ENCODE peak calls at places on chromosomes 3 and 15, in six cellular contexts. One of them, this sample, is unnamed. For H3K4me1, the result is how much of the 10 kb centered on the place peaks cover.

GRCh38 chr15:95440712-95441111 is 889.8 kb upstream of the NR2F2 start:
- DNase-seq in H1: no peak
- DNase-seq in mesenchymal stem cell: no peak
- DNase-seq in neuronal stem cell: no peak
- DNase-seq in H9: no peak
- DNase-seq in IMR-90: peak
- DNase-seq in this sample: no peak

GRCh38 chr15:101477851-101478353 is 11.6 kb downstream of the PCSK6 start:
- DNase-seq in H9: no peak
- DNase-seq in mesenchymal stem cell: no peak
- DNase-seq in H1: no peak
- DNase-seq in IMR-90: no peak
- DNase-seq in neuronal stem cell: no peak
- DNase-seq in this sample: peak

GRCh38 chr3:12629560-12629959 is 34.4 kb downstream of the RAF1 start:
- DNase-seq in H9: no peak
- DNase-seq in IMR-90: peak
- DNase-seq in H1: no peak
- DNase-seq in neuronal stem cell: no peak
- DNase-seq in mesenchymal stem cell: peak
- DNase-seq in this sample: peak

GRCh38 chr15:39133201-39133600 is 447.7 kb upstream of the THBS1 start:
- DNase-seq in H1: no peak
- DNase-seq in neuronal stem cell: no peak
- DNase-seq in H9: no peak
- DNase-seq in IMR-90: peak
- DNase-seq in mesenchymal stem cell: peak
- DNase-seq in this sample: peak

GRCh38 chr3:167913218-167913902 is 177.8 kb downstream of the SERPINI1 start:
- DNase-seq in neuronal stem cell: no peak
- DNase-seq in H1: no peak
- DNase-seq in mesenchymal stem cell: peak
- DNase-seq in IMR-90: peak
- DNase-seq in H9: peak
- DNase-seq in this sample: peak

GRCh38 chr15:64426845-64427465 is 33.4 kb upstream of the ZNF609 start:
- DNase-seq in mesenchymal stem cell: peak
- DNase-seq in IMR-90: peak
- DNase-seq in H1: no peak
- DNase-seq in H9: no peak
- DNase-seq in neuronal stem cell: no peak
- DNase-seq in this sample: peak

GRCh38 chr3:128369881-128370642 is 96.6 kb downstream of the DNAJB8 start:
- DNase-seq in H9: no peak
- DNase-seq in H1: no peak
- DNase-seq in IMR-90: no peak
- DNase-seq in neuronal stem cell: no peak
- DNase-seq in mesenchymal stem cell: no peak
- DNase-seq in this sample: no peak

GRCh38 chr3:179234244-179234643 is 16.7 kb downstream of the KCNMB3 start:
- DNase-seq in IMR-90: peak
- DNase-seq in mesenchymal stem cell: peak
- DNase-seq in H9: no peak
- DNase-seq in H1: no peak
- DNase-seq in neuronal stem cell: no peak
- DNase-seq in this sample: no peak

GRCh38 chr3:81041331-81041730 is 720.1 kb downstream of the GBE1 start:
- DNase-seq in H9: no peak
- DNase-seq in H1: no peak
- DNase-seq in neuronal stem cell: no peak
- DNase-seq in mesenchymal stem cell: no peak
- DNase-seq in IMR-90: no peak
- DNase-seq in this sample: peak

GRCh38 chr3:196609343-196609775 is 30.1 kb upstream of the NRROS start:
- DNase-seq in mesenchymal stem cell: peak
- DNase-seq in neuronal stem cell: peak
- DNase-seq in H9: peak
- DNase-seq in H1: peak
- DNase-seq in IMR-90: peak
- DNase-seq in this sample: peak

GRCh38 chr3:37899101-37899707 is 37.5 kb downstream of the CTDSPL start:
- DNase-seq in neuronal stem cell: no peak
- DNase-seq in H1: no peak
- DNase-seq in H9: no peak
- DNase-seq in mesenchymal stem cell: no peak
- DNase-seq in IMR-90: no peak
- DNase-seq in this sample: no peak

GRCh38 chr15:81294501-81294850 is 29.5 kb downstream of the STARD5 start:
- DNase-seq in H1: no peak
- DNase-seq in H9: peak
- DNase-seq in neuronal stem cell: no peak
- DNase-seq in mesenchymal stem cell: no peak
- DNase-seq in IMR-90: no peak
- DNase-seq in this sample: no peak

GRCh38 chr3:20066848-20067617 is 26.8 kb downstream of the KAT2B start:
- DNase-seq in neuronal stem cell: no peak
- DNase-seq in H9: no peak
- DNase-seq in H1: no peak
- DNase-seq in mesenchymal stem cell: no peak
- DNase-seq in IMR-90: no peak
- DNase-seq in this sample: peak

GRCh38 chr3:70554170-70554569 is 241.7 kb upstream of the MDFIC2 start:
- DNase-seq in neuronal stem cell: no peak
- DNase-seq in H9: no peak
- DNase-seq in IMR-90: peak
- DNase-seq in mesenchymal stem cell: no peak
- DNase-seq in H1: no peak
- DNase-seq in this sample: no peak

GRCh38 chr15:47473857-47474256 is 243.4 kb upstream of the SEMA6D start:
- DNase-seq in IMR-90: no peak
- DNase-seq in H1: no peak
- DNase-seq in mesenchymal stem cell: no peak
- DNase-seq in H9: no peak
- DNase-seq in neuronal stem cell: no peak
- DNase-seq in this sample: no peak

GRCh38 chr15:74393423-74393822 is 26.0 kb upstream of the CYP11A1 start:
- DNase-seq in IMR-90: no peak
- DNase-seq in mesenchymal stem cell: no peak
- DNase-seq in neuronal stem cell: no peak
- DNase-seq in H9: no peak
- DNase-seq in H1: no peak
- DNase-seq in this sample: peak

GRCh38 chr3:56976666-56977560 is 83.6 kb upstream of the SPATA12 start:
- DNase-seq in neuronal stem cell: no peak
- DNase-seq in H1: no peak
- DNase-seq in IMR-90: peak
- DNase-seq in mesenchymal stem cell: peak
- DNase-seq in H9: no peak
- DNase-seq in this sample: no peak

GRCh38 chr3:139836656-139837464 is 98.1 kb upstream of the CLSTN2 start:
- DNase-seq in neuronal stem cell: no peak
- DNase-seq in H9: no peak
- DNase-seq in H1: no peak
- DNase-seq in mesenchymal stem cell: no peak
- DNase-seq in IMR-90: no peak
- DNase-seq in this sample: no peak

GRCh38 chr15:45198337-45199135 is 10.8 kb upstream of the SHF start:
- DNase-seq in H1: peak
- DNase-seq in mesenchymal stem cell: peak
- DNase-seq in neuronal stem cell: peak
- DNase-seq in H9: peak
- DNase-seq in IMR-90: peak
- DNase-seq in this sample: peak

GRCh38 chr15:36080759-36081158 is 498.7 kb upstream of the CDIN1 start:
- DNase-seq in neuronal stem cell: no peak
- DNase-seq in H9: no peak
- DNase-seq in mesenchymal stem cell: no peak
- DNase-seq in H1: no peak
- DNase-seq in IMR-90: no peak
- DNase-seq in this sample: peak
- H4K91ac ChIP-seq in neuronal stem cell: no peak
- H4K91ac ChIP-seq in H9: no peak
- H4K91ac ChIP-seq in mesenchymal stem cell: no peak
- H4K91ac ChIP-seq in H1: no peak
- H4K91ac ChIP-seq in IMR-90: no peak
- H4K91ac ChIP-seq in this sample: no peak

GRCh38 chr3:14231145-14231990 is 52.8 kb downstream of the LSM3 start:
- DNase-seq in neuronal stem cell: no peak
- DNase-seq in H1: no peak
- DNase-seq in H9: no peak
- DNase-seq in mesenchymal stem cell: no peak
- DNase-seq in IMR-90: no peak
- DNase-seq in this sample: no peak
- H3K4me1 ChIP-seq in neuronal stem cell: under half
- H3K4me1 ChIP-seq in H1: under half
- H3K4me1 ChIP-seq in H9: under half
- H3K4me1 ChIP-seq in mesenchymal stem cell: under half
- H3K4me1 ChIP-seq in IMR-90: under half
- H3K4me1 ChIP-seq in this sample: half or more

GRCh38 chr3:170809975-170810357 is 60.0 kb downstream of the RPL22L1 start:
- DNase-seq in IMR-90: peak
- DNase-seq in mesenchymal stem cell: peak
- DNase-seq in H9: no peak
- DNase-seq in H1: no peak
- DNase-seq in neuronal stem cell: no peak
- DNase-seq in this sample: no peak

GRCh38 chr3:170806141-170806540 is 63.9 kb downstream of the RPL22L1 start:
- DNase-seq in mesenchymal stem cell: no peak
- DNase-seq in H9: no peak
- DNase-seq in IMR-90: no peak
- DNase-seq in neuronal stem cell: no peak
- DNase-seq in H1: no peak
- DNase-seq in this sample: no peak

GRCh38 chr3:170809021-170809974 is 60.7 kb downstream of the RPL22L1 start:
- DNase-seq in H1: no peak
- DNase-seq in IMR-90: peak
- DNase-seq in H9: peak
- DNase-seq in mesenchymal stem cell: peak
- DNase-seq in neuronal stem cell: peak
- DNase-seq in this sample: peak

GRCh38 chr3:170806676-170807075 is 63.3 kb downstream of the RPL22L1 start:
- DNase-seq in H9: no peak
- DNase-seq in mesenchymal stem cell: no peak
- DNase-seq in H1: no peak
- DNase-seq in IMR-90: no peak
- DNase-seq in neuronal stem cell: no peak
- DNase-seq in this sample: no peak

DNA sequence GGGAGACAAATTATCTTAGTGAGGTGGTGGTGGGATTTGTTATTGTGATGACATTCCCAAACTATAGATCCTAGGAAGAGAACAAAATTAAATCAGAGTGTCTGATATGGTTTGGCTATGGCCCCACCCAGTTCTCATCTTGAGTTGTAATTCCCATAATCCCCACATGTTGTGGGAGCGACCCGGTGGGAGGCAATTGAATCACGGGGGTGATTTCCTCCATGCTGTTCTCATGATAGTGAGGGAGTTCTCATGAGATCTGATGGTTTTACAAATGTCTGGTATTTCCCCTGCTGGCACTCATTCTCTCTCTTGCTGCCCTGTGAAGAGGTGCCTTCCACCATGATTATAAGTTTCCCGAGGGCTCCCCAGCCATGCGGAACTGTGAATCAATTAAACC is 62.0 kb downstream of the RPL22L1 start:
- DNase-seq in neuronal stem cell: no peak
- DNase-seq in mesenchymal stem cell: no peak
- DNase-seq in H1: no peak
- DNase-seq in IMR-90: no peak
- DNase-seq in H9: no peak
- DNase-seq in this sample: no peak
- H4K91ac ChIP-seq in neuronal stem cell: no peak
- H4K91ac ChIP-seq in mesenchymal stem cell: peak
- H4K91ac ChIP-seq in H1: no peak
- H4K91ac ChIP-seq in IMR-90: peak
- H4K91ac ChIP-seq in H9: no peak
- H4K91ac ChIP-seq in this sample: no peak

GRCh38 chr3:13687409-13687989 is 138.6 kb downstream of the FBLN2 start:
- DNase-seq in IMR-90: no peak
- DNase-seq in neuronal stem cell: no peak
- DNase-seq in H9: no peak
- DNase-seq in mesenchymal stem cell: no peak
- DNase-seq in H1: no peak
- DNase-seq in this sample: no peak
- H3K4me1 ChIP-seq in IMR-90: under half
- H3K4me1 ChIP-seq in neuronal stem cell: under half
- H3K4me1 ChIP-seq in H9: under half
- H3K4me1 ChIP-seq in mesenchymal stem cell: under half
- H3K4me1 ChIP-seq in H1: under half
- H3K4me1 ChIP-seq in this sample: under half

GRCh38 chr3:194482196-194482593 is 4.6 kb downstream of the ATP13A3 start:
- DNase-seq in IMR-90: no peak
- DNase-seq in neuronal stem cell: no peak
- DNase-seq in H9: no peak
- DNase-seq in mesenchymal stem cell: no peak
- DNase-seq in H1: no peak
- DNase-seq in this sample: no peak
- H4K91ac ChIP-seq in IMR-90: no peak
- H4K91ac ChIP-seq in neuronal stem cell: no peak
- H4K91ac ChIP-seq in H9: no peak
- H4K91ac ChIP-seq in mesenchymal stem cell: no peak
- H4K91ac ChIP-seq in H1: no peak
- H4K91ac ChIP-seq in this sample: no peak